ENCODE peak calls at places on chromosome 15, in five cellular contexts. N, P, Q, U and H are unnamed samples.

GRCh38 chr15:39511000-39511914 is 69.6 kb upstream of the THBS1 start:
- DNase-seq in N (peak), P (no peak), Q (peak), U (peak), H (no peak)

GRCh38 chr15:75916978-75917377 is 13.3 kb downstream of the FBXO22 start:
- DNase-seq in N (no peak), P (no peak), Q (no peak), U (no peak), H (no peak)

GRCh38 chr15:66288796-66289195 is 4.6 kb upstream of the DIS3L start:
- DNase-seq in N (peak), P (no peak), Q (no peak), U (no peak), H (no peak)

GRCh38 chr15:77744398-77744797 is 111.7 kb upstream of the LINGO1 start:
- DNase-seq in N (no peak), P (no peak), Q (no peak), U (no peak), H (no peak)

GRCh38 chr15:56693761-56694160 is 39.5 kb downstream of the ZNF280D start:
- DNase-seq in N (no peak), P (no peak), Q (no peak), U (no peak), H (no peak)

GRCh38 chr15:42549052-42549491 is 434 bp downstream of the HAUS2 start:
- DNase-seq in N (peak), P (no peak), Q (peak), U (peak), H (no peak)

GRCh38 chr15:80173022-80173759 is 20.4 kb downstream of the FAH start:
- DNase-seq in N (peak), P (peak), Q (peak), U (peak), H (peak)

GRCh38 chr15:73078722-73079121 is 26.5 kb downstream of the NEO1 start:
- DNase-seq in N (peak), P (no peak), Q (no peak), U (peak), H (no peak)

GRCh38 chr15:96889734-96890480 is 559.4 kb downstream of the NR2F2 start:
- DNase-seq in N (peak), P (no peak), Q (no peak), U (no peak), H (no peak)

GRCh38 chr15:73781038-73781925 is 28.1 kb upstream of the INSYN1 start:
- DNase-seq in N (peak), P (no peak), Q (no peak), U (no peak), H (peak)

GRCh38 chr15:84699538-84700191 is 16.3 kb downstream of the SEC11A start:
- DNase-seq in N (no peak), P (no peak), Q (no peak), U (no peak), H (no peak)

GRCh38 chr15:39113741-39114140 is 467.1 kb upstream of the THBS1 start:
- DNase-seq in N (no peak), P (no peak), Q (no peak), U (no peak), H (no peak)

GRCh38 chr15:84598993-84599392 is 1.8 kb upstream of the ZSCAN2 start:
- DNase-seq in N (peak), P (no peak), Q (no peak), U (peak), H (no peak)

GRCh38 chr15:42595641-42596240 is 20.3 kb downstream of the STARD9 start:
- DNase-seq in N (peak), P (no peak), Q (peak), U (peak), H (no peak)

GRCh38 chr15:47429376-47429775 is 287.9 kb upstream of the SEMA6D start:
- DNase-seq in N (no peak), P (no peak), Q (no peak), U (no peak), H (no peak)